ENCODE peak calls at places on chromosomes 11 and 22, in nine cellular contexts. J, M, I, O, R, V, C, B and N are unnamed samples.

GRCh38 chr11:14554959-14555358 is 34.8 kb upstream of the PSMA1 start:
- DNase-seq in R (no peak), V (no peak), B (no peak), I (no peak), J (no peak), O (no peak), M (no peak), C (no peak), N (peak; percentile 97)

GRCh38 chr11:73942030-73942429 is 8.8 kb upstream of the DNAJB13 start:
- DNase-seq in C (no peak), I (no peak), J (no peak), R (no peak), V (no peak), M (no peak), O (no peak), B (no peak), N (no peak)

GRCh38 chr11:122861631-122862030 is 20.9 kb upstream of the JHY start:
- DNase-seq in O (no peak), R (peak; percentile 97), I (no peak), B (no peak), J (no peak), C (no peak), M (no peak), V (no peak), N (no peak)

GRCh38 chr11:88051386-88051785 is 123.9 kb downstream of the RAB38 start:
- DNase-seq in R (peak; percentile 53), C (no peak), I (no peak), O (no peak), J (no peak), V (no peak), B (no peak), M (no peak), N (no peak)

GRCh38 chr22:43823353-43823908 is 11.3 kb upstream of the EFCAB6 start:
- DNase-seq in O (no peak), R (peak; percentile 37), C (no peak), V (no peak), I (peak; percentile 31), J (no peak), M (no peak), B (peak; percentile 68), N (no peak)

GRCh38 chr11:47426062-47426956 is at the start of gene PSMC3:
- DNase-seq in C (peak; percentile 96), V (peak; percentile 98), R (peak; percentile 89), O (peak; percentile 99), M (peak; percentile 97), I (peak; percentile 99), J (peak; percentile 99), B (peak; percentile 99), N (peak; percentile 98)

GRCh38 chr11:3738723-3739122 is 58.6 kb downstream of the NUP98 start:
- DNase-seq in C (no peak), I (no peak), B (no peak), O (no peak), V (no peak), J (no peak), M (no peak), R (no peak), N (no peak)

GRCh38 chr11:119347242-119347641 is 737 bp upstream of the MFRP start:
- DNase-seq in M (no peak), I (no peak), J (no peak), V (no peak), R (no peak), B (no peak), C (peak; percentile 69), O (no peak), N (no peak)

GRCh38 chr22:48429621-48430020 is 1398.1 kb downstream of the BRD1 start:
- DNase-seq in I (peak; percentile 38), B (no peak), O (no peak), J (no peak), R (no peak), M (no peak), V (no peak), C (no peak), N (no peak)

GRCh38 chr22:22927888-22928665 is 40.5 kb downstream of the IGLL5 start:
- DNase-seq in I (no peak), M (no peak), B (no peak), O (no peak), C (no peak), V (no peak), J (no peak), R (no peak), N (peak; percentile 6)

GRCh38 chr22:22927196-22927887 is 39.7 kb downstream of the IGLL5 start:
- DNase-seq in B (no peak), M (no peak), I (no peak), V (no peak), R (no peak), C (no peak), O (no peak), J (no peak), N (no peak)

GRCh38 chr22:22930222-22930497 is 42.5 kb downstream of the IGLL5 start:
- DNase-seq in B (no peak), V (no peak), J (no peak), O (no peak), C (no peak), I (no peak), M (no peak), R (no peak), N (no peak)

GRCh38 chr22:22929381-22930221 is 42.0 kb downstream of the IGLL5 start:
- DNase-seq in I (no peak), C (no peak), O (no peak), J (no peak), V (no peak), R (no peak), B (no peak), M (no peak), N (no peak)

DNA sequence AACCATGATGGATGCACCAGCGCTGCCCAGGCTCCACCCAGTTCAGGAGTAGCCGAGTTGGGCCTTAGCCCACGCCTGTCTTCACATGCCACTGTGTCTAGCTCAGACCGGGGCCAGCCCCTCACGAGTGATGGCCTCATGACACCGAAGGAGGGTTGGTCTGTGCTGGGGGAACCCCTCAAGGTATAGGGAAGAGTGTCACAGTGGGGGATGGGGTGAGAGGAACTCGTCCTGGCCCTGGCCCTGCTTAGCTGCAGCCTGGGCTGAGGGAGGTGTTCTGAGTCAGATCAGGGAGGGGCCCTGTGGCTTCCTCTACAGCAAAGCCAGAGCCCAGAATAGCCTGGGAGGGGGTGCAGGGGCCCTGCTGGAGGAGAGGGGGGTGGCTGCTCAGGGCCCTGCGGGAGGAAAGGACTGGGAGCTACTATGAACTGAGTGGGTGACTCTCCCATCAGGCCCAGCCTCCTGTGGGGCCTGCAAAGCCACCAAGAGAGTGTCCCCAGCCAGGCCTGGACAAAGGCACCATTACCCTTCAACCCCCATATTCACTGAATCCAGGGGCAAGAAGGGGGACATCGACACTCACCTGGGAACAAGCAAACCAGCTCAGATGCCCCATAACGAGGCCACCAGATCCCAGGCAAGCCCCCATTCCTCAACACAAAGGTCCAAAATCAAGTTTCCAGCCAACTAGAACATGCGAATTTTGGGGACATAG is 41.2 kb downstream of the IGLL5 start:
- DNase-seq in C (peak; percentile 28), I (no peak), R (no peak), J (peak; percentile 85), B (no peak), O (peak; percentile 79), M (peak; percentile 74), V (no peak), N (no peak)
- H3K36me3 ChIP-seq in C (no peaks in the 10 kb centered on the region), I (no peaks in the 10 kb centered on the region), R (no peaks in the 10 kb centered on the region), J (no peaks in the 10 kb centered on the region), B (no peaks in the 10 kb centered on the region), O (no peaks in the 10 kb centered on the region), M (no peaks in the 10 kb centered on the region), V (no peaks in the 10 kb centered on the region), N (no peaks in the 10 kb centered on the region)

GRCh38 chr22:42414565-42415298 is 17.5 kb downstream of the NFAM1 start:
- DNase-seq in V (no peak), J (no peak), O (no peak), M (no peak), B (no peak), C (no peak), I (no peak), R (no peak), N (peak; percentile 34)
- H3K36me3 ChIP-seq in V (no peaks in the 10 kb centered on the region), J (no peaks in the 10 kb centered on the region), O (no peaks in the 10 kb centered on the region), M (no peaks in the 10 kb centered on the region), B (no peaks in the 10 kb centered on the region), C (no peaks in the 10 kb centered on the region), I (no peaks in the 10 kb centered on the region), R (no peaks in the 10 kb centered on the region), N (no peaks in the 10 kb centered on the region)

GRCh38 chr22:17145021-17145680 is 13.9 kb downstream of the HDHD5 start:
- DNase-seq in C (no peak), V (no peak), R (no peak), I (peak; percentile 37), J (no peak), B (no peak), M (no peak), O (no peak), N (no peak)
- H3K36me3 ChIP-seq in C (peaks cover 25% of the 10 kb centered on the region), V (no peaks in the 10 kb centered on the region), R (no peaks in the 10 kb centered on the region), I (peaks cover 59% of the 10 kb centered on the region), J (peaks cover 84% of the 10 kb centered on the region), B (peaks cover 46% of the 10 kb centered on the region), M (peaks cover 11% of the 10 kb centered on the region), O (peaks cover 32% of the 10 kb centered on the region), N (peaks cover 12% of the 10 kb centered on the region)

GRCh38 chr11:75565916-75566762 is 4.1 kb downstream of the SERPINH1 start:
- DNase-seq in O (no peak), R (no peak), V (no peak), M (no peak), B (no peak), I (no peak), J (no peak), C (no peak), N (no peak)
- H3K36me3 ChIP-seq in O (no peaks in the 10 kb centered on the region), R (peaks cover 41% of the 10 kb centered on the region), V (no peaks in the 10 kb centered on the region), M (peaks cover 6% of the 10 kb centered on the region), B (peaks cover 75% of the 10 kb centered on the region), I (peaks cover 51% of the 10 kb centered on the region), J (no peaks in the 10 kb centered on the region), C (peaks cover 54% of the 10 kb centered on the region), N (peaks cover 50% of the 10 kb centered on the region)

GRCh38 chr11:96361778-96362177 is 18.8 kb upstream of the MAML2 start:
- DNase-seq in B (no peak), R (no peak), O (no peak), J (no peak), C (no peak), V (no peak), M (no peak), I (no peak), N (no peak)
- H3K36me3 ChIP-seq in B (peaks cover 47% of the 10 kb centered on the region), R (peaks cover 16% of the 10 kb centered on the region), O (peaks cover 38% of the 10 kb centered on the region), J (peaks cover 41% of the 10 kb centered on the region), C (peaks cover 6% of the 10 kb centered on the region), V (no peaks in the 10 kb centered on the region), M (peaks cover 22% of the 10 kb centered on the region), I (peaks cover 30% of the 10 kb centered on the region), N (peaks cover 14% of the 10 kb centered on the region)